ENCODE peak calls at places on chromosomes 4 and X, in five cellular contexts. One of them, this sample, is unnamed.

GRCh38 chr4:83241132-83241531 is 43.5 kb downstream of the COQ2 start:
- DNase-seq in SK-N-SH: no peak
- DNase-seq in T-cell: no peak
- DNase-seq in stimulated activated CD4-positive, alpha-beta T cell treated with anti-CD3 and anti-CD28 coated beads, Interleukin-1b, Interleukin-23, amount 100 ng/mL, for 4 hours: no peak
- DNase-seq in GM04504: no peak
- DNase-seq in this sample: no peak

GRCh38 chrX:1581132-1581531 is 10.3 kb upstream of the AKAP17A start:
- DNase-seq in SK-N-SH: peak
- DNase-seq in T-cell: peak
- DNase-seq in stimulated activated CD4-positive, alpha-beta T cell treated with anti-CD3 and anti-CD28 coated beads, Interleukin-1b, Interleukin-23, amount 100 ng/mL, for 4 hours: peak
- DNase-seq in GM04504: no peak
- DNase-seq in this sample: no peak

GRCh38 chr4:25402521-25402920 is 25.5 kb downstream of the ANAPC4 start:
- DNase-seq in SK-N-SH: no peak
- DNase-seq in T-cell: no peak
- DNase-seq in stimulated activated CD4-positive, alpha-beta T cell treated with anti-CD3 and anti-CD28 coated beads, Interleukin-1b, Interleukin-23, amount 100 ng/mL, for 4 hours: no peak
- DNase-seq in GM04504: no peak
- DNase-seq in this sample: no peak

GRCh38 chrX:29435396-29435795 is 780.0 kb upstream of the MAGEB2 start:
- DNase-seq in SK-N-SH: no peak
- DNase-seq in T-cell: no peak
- DNase-seq in stimulated activated CD4-positive, alpha-beta T cell treated with anti-CD3 and anti-CD28 coated beads, Interleukin-1b, Interleukin-23, amount 100 ng/mL, for 4 hours: no peak
- DNase-seq in GM04504: no peak
- DNase-seq in this sample: no peak

GRCh38 chrX:154313147-154313546 is 17.6 kb downstream of the TKTL1 start:
- DNase-seq in SK-N-SH: no peak
- DNase-seq in T-cell: no peak
- DNase-seq in stimulated activated CD4-positive, alpha-beta T cell treated with anti-CD3 and anti-CD28 coated beads, Interleukin-1b, Interleukin-23, amount 100 ng/mL, for 4 hours: no peak
- DNase-seq in GM04504: no peak
- DNase-seq in this sample: no peak

GRCh38 chr4:1293531-1293941 is 3.8 kb downstream of the MAEA start:
- DNase-seq in SK-N-SH: no peak
- DNase-seq in T-cell: no peak
- DNase-seq in stimulated activated CD4-positive, alpha-beta T cell treated with anti-CD3 and anti-CD28 coated beads, Interleukin-1b, Interleukin-23, amount 100 ng/mL, for 4 hours: no peak
- DNase-seq in GM04504: no peak
- DNase-seq in this sample: no peak

GRCh38 chr4:69323284-69323683 is 43.0 kb downstream of the UGT2B28 start:
- DNase-seq in SK-N-SH: no peak
- DNase-seq in T-cell: no peak
- DNase-seq in stimulated activated CD4-positive, alpha-beta T cell treated with anti-CD3 and anti-CD28 coated beads, Interleukin-1b, Interleukin-23, amount 100 ng/mL, for 4 hours: no peak
- DNase-seq in GM04504: no peak
- DNase-seq in this sample: no peak

GRCh38 chr4:1290165-1290977 is 680 bp downstream of the MAEA start:
- DNase-seq in SK-N-SH: no peak
- DNase-seq in T-cell: no peak
- DNase-seq in stimulated activated CD4-positive, alpha-beta T cell treated with anti-CD3 and anti-CD28 coated beads, Interleukin-1b, Interleukin-23, amount 100 ng/mL, for 4 hours: no peak
- DNase-seq in GM04504: no peak
- DNase-seq in this sample: no peak

GRCh38 chrX:129726307-129727111 is 12.3 kb upstream of the XPNPEP2 start:
- DNase-seq in SK-N-SH: peak
- DNase-seq in T-cell: no peak
- DNase-seq in stimulated activated CD4-positive, alpha-beta T cell treated with anti-CD3 and anti-CD28 coated beads, Interleukin-1b, Interleukin-23, amount 100 ng/mL, for 4 hours: peak
- DNase-seq in GM04504: peak
- DNase-seq in this sample: no peak

GRCh38 chrX:6228720-6229119 is at the start of gene NLGN4X:
- DNase-seq in SK-N-SH: peak
- DNase-seq in T-cell: no peak
- DNase-seq in stimulated activated CD4-positive, alpha-beta T cell treated with anti-CD3 and anti-CD28 coated beads, Interleukin-1b, Interleukin-23, amount 100 ng/mL, for 4 hours: no peak
- DNase-seq in GM04504: no peak
- DNase-seq in this sample: no peak

GRCh38 chr4:55303818-55304217 is 42.2 kb upstream of the SRD5A3 start:
- DNase-seq in SK-N-SH: no peak
- DNase-seq in T-cell: no peak
- DNase-seq in stimulated activated CD4-positive, alpha-beta T cell treated with anti-CD3 and anti-CD28 coated beads, Interleukin-1b, Interleukin-23, amount 100 ng/mL, for 4 hours: no peak
- DNase-seq in GM04504: no peak
- DNase-seq in this sample: peak

GRCh38 chr4:88900432-88900831 is 156.6 kb downstream of the FAM13A start:
- DNase-seq in SK-N-SH: no peak
- DNase-seq in T-cell: no peak
- DNase-seq in stimulated activated CD4-positive, alpha-beta T cell treated with anti-CD3 and anti-CD28 coated beads, Interleukin-1b, Interleukin-23, amount 100 ng/mL, for 4 hours: no peak
- DNase-seq in GM04504: no peak
- DNase-seq in this sample: peak